ENCODE peak calls at places on chromosomes 7 and 10, in six cellular contexts. One of them, this sample, is unnamed.

GRCh38 chr10:60290558-60290957 is 99.1 kb downstream of the ANK3 start:
- DNase-seq in effector memory CD8-positive, alpha-beta T cell: no peak
- DNase-seq in HEK293T: no peak
- DNase-seq in fibroblast of the aortic adventitia: no peak
- DNase-seq in M059J: no peak
- DNase-seq in GM10248: no peak
- DNase-seq in this sample: no peak

GRCh38 chr10:3853547-3853989 is 68.6 kb upstream of the KLF6 start:
- DNase-seq in GM10248: no peak
- DNase-seq in M059J: peak
- DNase-seq in fibroblast of the aortic adventitia: peak
- DNase-seq in effector memory CD8-positive, alpha-beta T cell: no peak
- DNase-seq in HEK293T: no peak
- DNase-seq in this sample: no peak

GRCh38 chr7:19089378-19089777 is 28.1 kb downstream of the TWIST1 start:
- DNase-seq in effector memory CD8-positive, alpha-beta T cell: no peak
- DNase-seq in M059J: no peak
- DNase-seq in HEK293T: no peak
- DNase-seq in GM10248: no peak
- DNase-seq in fibroblast of the aortic adventitia: no peak
- DNase-seq in this sample: no peak

GRCh38 chr10:96267234-96267705 is 4.1 kb downstream of the BLNK start:
- DNase-seq in M059J: no peak
- DNase-seq in fibroblast of the aortic adventitia: no peak
- DNase-seq in GM10248: no peak
- DNase-seq in HEK293T: no peak
- DNase-seq in effector memory CD8-positive, alpha-beta T cell: no peak
- DNase-seq in this sample: no peak

GRCh38 chr10:29877798-29878491 is 181.4 kb downstream of the JCAD start:
- DNase-seq in effector memory CD8-positive, alpha-beta T cell: no peak
- DNase-seq in HEK293T: no peak
- DNase-seq in M059J: peak
- DNase-seq in fibroblast of the aortic adventitia: no peak
- DNase-seq in GM10248: no peak
- DNase-seq in this sample: no peak

GRCh38 chr10:123069271-123069670 is 60.5 kb downstream of the ACADSB start:
- DNase-seq in fibroblast of the aortic adventitia: no peak
- DNase-seq in HEK293T: no peak
- DNase-seq in M059J: no peak
- DNase-seq in effector memory CD8-positive, alpha-beta T cell: no peak
- DNase-seq in GM10248: no peak
- DNase-seq in this sample: no peak

GRCh38 chr7:51545131-51545530 is 228.5 kb upstream of the COBL start:
- DNase-seq in HEK293T: no peak
- DNase-seq in effector memory CD8-positive, alpha-beta T cell: no peak
- DNase-seq in GM10248: no peak
- DNase-seq in fibroblast of the aortic adventitia: no peak
- DNase-seq in M059J: no peak
- DNase-seq in this sample: no peak

GRCh38 chr10:44716470-44716869 is 194.7 kb upstream of the TMEM72 start:
- DNase-seq in HEK293T: no peak
- DNase-seq in GM10248: no peak
- DNase-seq in M059J: no peak
- DNase-seq in effector memory CD8-positive, alpha-beta T cell: no peak
- DNase-seq in fibroblast of the aortic adventitia: no peak
- DNase-seq in this sample: no peak

GRCh38 chr7:23422384-23422783 is 47.9 kb downstream of the IGF2BP3 start:
- DNase-seq in effector memory CD8-positive, alpha-beta T cell: no peak
- DNase-seq in GM10248: no peak
- DNase-seq in fibroblast of the aortic adventitia: no peak
- DNase-seq in HEK293T: no peak
- DNase-seq in M059J: no peak
- DNase-seq in this sample: no peak

GRCh38 chr7:44489955-44490350 is 505 bp downstream of the NUDCD3 start:
- DNase-seq in fibroblast of the aortic adventitia: peak
- DNase-seq in M059J: no peak
- DNase-seq in HEK293T: no peak
- DNase-seq in effector memory CD8-positive, alpha-beta T cell: no peak
- DNase-seq in GM10248: no peak
- DNase-seq in this sample: peak

GRCh38 chr7:151313857-151314256 is 27.8 kb upstream of the NUB1 start:
- DNase-seq in M059J: peak
- DNase-seq in HEK293T: no peak
- DNase-seq in effector memory CD8-positive, alpha-beta T cell: no peak
- DNase-seq in fibroblast of the aortic adventitia: peak
- DNase-seq in GM10248: no peak
- DNase-seq in this sample: no peak

GRCh38 chr10:27319752-27320561 is 79.4 kb upstream of the ACBD5 start:
- DNase-seq in effector memory CD8-positive, alpha-beta T cell: no peak
- DNase-seq in M059J: peak
- DNase-seq in GM10248: peak
- DNase-seq in fibroblast of the aortic adventitia: peak
- DNase-seq in HEK293T: no peak
- DNase-seq in this sample: no peak

GRCh38 chr7:39089194-39089593 is 111.5 kb downstream of the POU6F2 start:
- DNase-seq in effector memory CD8-positive, alpha-beta T cell: no peak
- DNase-seq in M059J: no peak
- DNase-seq in GM10248: no peak
- DNase-seq in fibroblast of the aortic adventitia: no peak
- DNase-seq in HEK293T: no peak
- DNase-seq in this sample: no peak

GRCh38 chr10:48509061-48509772 is 95.7 kb downstream of the ARHGAP22 start:
- DNase-seq in GM10248: no peak
- DNase-seq in fibroblast of the aortic adventitia: no peak
- DNase-seq in effector memory CD8-positive, alpha-beta T cell: no peak
- DNase-seq in HEK293T: no peak
- DNase-seq in M059J: no peak
- DNase-seq in this sample: no peak